ENCODE peak calls at places on chromosomes 1 and 21, in seven cellular contexts. One of them, this sample, is unnamed.

GRCh38 chr1:156075158-156075557 is 7.1 kb downstream of the MEX3A start:
- DNase-seq in mammary epithelial cell: no peak
- DNase-seq in dorsolateral prefrontal cortex: no peak
- DNase-seq in fibroblast of lung: no peak
- DNase-seq in neural crest cell: no peak
- DNase-seq in AG09319: no peak
- DNase-seq in prostate gland: no peak
- DNase-seq in this sample: no peak

GRCh38 chr1:25004355-25004754 is 74.3 kb upstream of the RUNX3 start:
- DNase-seq in mammary epithelial cell: no peak
- DNase-seq in dorsolateral prefrontal cortex: no peak
- DNase-seq in fibroblast of lung: no peak
- DNase-seq in neural crest cell: no peak
- DNase-seq in AG09319: no peak
- DNase-seq in prostate gland: no peak
- DNase-seq in this sample: no peak

GRCh38 chr1:240968864-240969263 is 356.9 kb upstream of the GREM2 start:
- DNase-seq in mammary epithelial cell: no peak
- DNase-seq in dorsolateral prefrontal cortex: no peak
- DNase-seq in fibroblast of lung: no peak
- DNase-seq in neural crest cell: no peak
- DNase-seq in AG09319: no peak
- DNase-seq in prostate gland: no peak
- DNase-seq in this sample: no peak

GRCh38 chr1:226631229-226632000 is 82.9 kb downstream of the STUM start:
- DNase-seq in mammary epithelial cell: no peak
- DNase-seq in dorsolateral prefrontal cortex: peak; percentile 8
- DNase-seq in fibroblast of lung: no peak
- DNase-seq in neural crest cell: no peak
- DNase-seq in AG09319: no peak
- DNase-seq in prostate gland: no peak
- DNase-seq in this sample: no peak

GRCh38 chr1:7942701-7943029 is 2.0 kb upstream of the TNFRSF9 start:
- DNase-seq in mammary epithelial cell: no peak
- DNase-seq in dorsolateral prefrontal cortex: no peak
- DNase-seq in fibroblast of lung: no peak
- DNase-seq in neural crest cell: no peak
- DNase-seq in AG09319: no peak
- DNase-seq in prostate gland: no peak
- DNase-seq in this sample: no peak

GRCh38 chr1:63322248-63322943 is at the start of gene FOXD3:
- DNase-seq in mammary epithelial cell: peak; percentile 25
- DNase-seq in dorsolateral prefrontal cortex: no peak
- DNase-seq in fibroblast of lung: peak; percentile 54
- DNase-seq in neural crest cell: peak; percentile 79
- DNase-seq in AG09319: no peak
- DNase-seq in prostate gland: peak; percentile 53
- DNase-seq in this sample: peak; percentile 72

GRCh38 chr1:111417755-111418154 is 9.8 kb downstream of the OVGP1 start:
- DNase-seq in mammary epithelial cell: no peak
- DNase-seq in dorsolateral prefrontal cortex: no peak
- DNase-seq in fibroblast of lung: peak; percentile 72
- DNase-seq in neural crest cell: no peak
- DNase-seq in AG09319: no peak
- DNase-seq in prostate gland: no peak
- DNase-seq in this sample: no peak

GRCh38 chr21:35281946-35282345 is 232.8 kb upstream of the RUNX1 start:
- DNase-seq in mammary epithelial cell: no peak
- DNase-seq in dorsolateral prefrontal cortex: no peak
- DNase-seq in fibroblast of lung: no peak
- DNase-seq in neural crest cell: no peak
- DNase-seq in AG09319: no peak
- DNase-seq in prostate gland: no peak
- DNase-seq in this sample: no peak

GRCh38 chr1:118266436-118266835 is 81.4 kb upstream of the SPAG17 start:
- DNase-seq in mammary epithelial cell: peak; percentile 0
- DNase-seq in dorsolateral prefrontal cortex: no peak
- DNase-seq in fibroblast of lung: no peak
- DNase-seq in neural crest cell: no peak
- DNase-seq in AG09319: no peak
- DNase-seq in prostate gland: no peak
- DNase-seq in this sample: no peak

GRCh38 chr1:27108588-27108987 is 46.3 kb downstream of the SLC9A1 start:
- DNase-seq in mammary epithelial cell: no peak
- DNase-seq in dorsolateral prefrontal cortex: no peak
- DNase-seq in fibroblast of lung: no peak
- DNase-seq in neural crest cell: no peak
- DNase-seq in AG09319: no peak
- DNase-seq in prostate gland: no peak
- DNase-seq in this sample: no peak

GRCh38 chr1:226593541-226593940 is 45.0 kb downstream of the STUM start:
- DNase-seq in mammary epithelial cell: no peak
- DNase-seq in dorsolateral prefrontal cortex: no peak
- DNase-seq in fibroblast of lung: no peak
- DNase-seq in neural crest cell: no peak
- DNase-seq in AG09319: no peak
- DNase-seq in prostate gland: no peak
- DNase-seq in this sample: no peak

DNA sequence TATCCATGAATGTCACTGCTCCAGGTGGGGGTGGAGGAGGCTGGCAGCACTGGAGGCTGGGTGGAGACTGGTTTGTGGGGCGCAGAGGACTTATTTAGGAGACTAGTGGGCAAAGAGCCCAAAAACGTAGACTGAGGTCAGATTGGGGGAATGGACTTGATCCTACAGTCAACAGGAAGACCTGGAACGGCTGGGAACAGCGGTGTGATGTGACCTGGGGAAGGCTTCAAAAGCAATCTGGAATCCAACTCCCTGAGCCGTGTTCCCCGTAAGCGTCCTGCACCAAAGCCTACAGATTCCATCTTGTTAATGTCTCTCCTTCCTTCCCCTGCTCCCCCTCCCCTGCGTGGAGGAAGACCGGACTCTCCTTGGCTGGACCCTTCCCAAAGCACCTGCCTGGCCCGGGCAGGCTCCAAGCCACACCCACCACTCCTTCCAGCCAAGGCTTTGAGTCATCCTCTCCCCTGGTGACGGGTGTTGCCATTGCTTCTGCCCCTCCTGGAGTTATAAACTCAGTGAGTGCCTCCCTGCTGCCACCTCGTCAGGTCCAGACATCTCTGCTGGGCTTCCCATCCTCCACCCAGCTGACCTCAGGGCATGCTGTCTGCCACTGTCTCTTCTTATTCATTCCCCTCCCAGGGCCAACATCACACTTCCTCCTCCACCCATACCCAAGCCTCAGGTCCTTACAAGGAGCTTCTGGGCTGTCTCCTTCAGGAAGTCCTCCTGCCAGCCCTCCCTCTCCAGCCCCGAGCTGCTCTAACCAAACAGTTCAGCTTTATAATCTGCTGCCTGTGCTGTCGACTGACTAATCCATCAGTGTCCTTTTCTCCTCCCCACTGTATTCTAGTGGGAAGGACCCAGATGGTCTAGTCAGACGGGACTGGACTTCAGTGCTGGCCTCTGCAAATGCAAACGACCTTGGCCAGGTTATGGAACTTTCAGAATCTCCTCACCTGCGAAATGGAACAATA is 1.6 kb upstream of the CLSTN1 start:
- DNase-seq in mammary epithelial cell: peak; percentile 99
- DNase-seq in dorsolateral prefrontal cortex: no peak
- DNase-seq in fibroblast of lung: peak; percentile 46
- DNase-seq in neural crest cell: no peak
- DNase-seq in AG09319: no peak
- DNase-seq in prostate gland: peak; percentile 93
- DNase-seq in this sample: no peak
- TF ChIP-seq CTCF in mammary epithelial cell: peak; percentile 3
- TF ChIP-seq CTCF in dorsolateral prefrontal cortex: no peak
- TF ChIP-seq CTCF in fibroblast of lung: no peak
- TF ChIP-seq CTCF in neural crest cell: no peak
- TF ChIP-seq CTCF in AG09319: no peak
- TF ChIP-seq CTCF in prostate gland: no peak
- TF ChIP-seq CTCF in this sample: no peak

GRCh38 chr1:214840366-214840765 is 237.4 kb downstream of the CENPF start:
- DNase-seq in mammary epithelial cell: no peak
- DNase-seq in dorsolateral prefrontal cortex: no peak
- DNase-seq in fibroblast of lung: peak; percentile 67
- DNase-seq in neural crest cell: no peak
- DNase-seq in AG09319: no peak
- DNase-seq in prostate gland: no peak
- DNase-seq in this sample: no peak

GRCh38 chr1:214844319-214844718 is 238.2 kb upstream of the KCNK2 start:
- DNase-seq in mammary epithelial cell: no peak
- DNase-seq in dorsolateral prefrontal cortex: no peak
- DNase-seq in fibroblast of lung: no peak
- DNase-seq in neural crest cell: no peak
- DNase-seq in AG09319: no peak
- DNase-seq in prostate gland: no peak
- DNase-seq in this sample: no peak

GRCh38 chr1:214846276-214846675 is 236.3 kb upstream of the KCNK2 start:
- DNase-seq in mammary epithelial cell: no peak
- DNase-seq in dorsolateral prefrontal cortex: no peak
- DNase-seq in fibroblast of lung: no peak
- DNase-seq in neural crest cell: no peak
- DNase-seq in AG09319: no peak
- DNase-seq in prostate gland: no peak
- DNase-seq in this sample: no peak

GRCh38 chr1:214842856-214843255 is 239.7 kb upstream of the KCNK2 start:
- DNase-seq in mammary epithelial cell: no peak
- DNase-seq in dorsolateral prefrontal cortex: no peak
- DNase-seq in fibroblast of lung: no peak
- DNase-seq in neural crest cell: no peak
- DNase-seq in AG09319: no peak
- DNase-seq in prostate gland: no peak
- DNase-seq in this sample: no peak

DNA sequence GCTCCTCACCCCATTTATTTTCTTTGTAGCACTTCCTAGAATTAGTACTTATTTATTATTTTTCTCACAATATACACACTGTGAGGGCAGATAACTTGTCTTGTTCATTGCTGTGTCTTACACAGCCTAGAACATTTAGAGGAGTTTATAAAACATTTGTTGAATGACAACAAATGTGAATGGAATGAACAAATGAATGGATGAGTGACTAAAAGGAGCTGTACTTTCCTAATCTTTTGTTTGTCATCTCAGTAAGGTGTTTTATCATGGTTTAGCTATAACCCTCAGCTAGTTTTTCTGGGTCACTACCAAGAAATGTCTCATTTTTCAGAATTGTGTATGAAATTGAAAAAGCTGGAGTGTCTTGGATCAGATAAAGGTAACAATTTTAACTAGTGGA is 239.3 kb upstream of the KCNK2 start:
- DNase-seq in mammary epithelial cell: peak; percentile 16
- DNase-seq in dorsolateral prefrontal cortex: no peak
- DNase-seq in fibroblast of lung: no peak
- DNase-seq in neural crest cell: no peak
- DNase-seq in AG09319: no peak
- DNase-seq in prostate gland: no peak
- DNase-seq in this sample: no peak
- TF ChIP-seq CTCF in mammary epithelial cell: no peak
- TF ChIP-seq CTCF in dorsolateral prefrontal cortex: no peak
- TF ChIP-seq CTCF in fibroblast of lung: no peak
- TF ChIP-seq CTCF in neural crest cell: no peak
- TF ChIP-seq CTCF in AG09319: no peak
- TF ChIP-seq CTCF in prostate gland: no peak
- TF ChIP-seq CTCF in this sample: no peak

DNA sequence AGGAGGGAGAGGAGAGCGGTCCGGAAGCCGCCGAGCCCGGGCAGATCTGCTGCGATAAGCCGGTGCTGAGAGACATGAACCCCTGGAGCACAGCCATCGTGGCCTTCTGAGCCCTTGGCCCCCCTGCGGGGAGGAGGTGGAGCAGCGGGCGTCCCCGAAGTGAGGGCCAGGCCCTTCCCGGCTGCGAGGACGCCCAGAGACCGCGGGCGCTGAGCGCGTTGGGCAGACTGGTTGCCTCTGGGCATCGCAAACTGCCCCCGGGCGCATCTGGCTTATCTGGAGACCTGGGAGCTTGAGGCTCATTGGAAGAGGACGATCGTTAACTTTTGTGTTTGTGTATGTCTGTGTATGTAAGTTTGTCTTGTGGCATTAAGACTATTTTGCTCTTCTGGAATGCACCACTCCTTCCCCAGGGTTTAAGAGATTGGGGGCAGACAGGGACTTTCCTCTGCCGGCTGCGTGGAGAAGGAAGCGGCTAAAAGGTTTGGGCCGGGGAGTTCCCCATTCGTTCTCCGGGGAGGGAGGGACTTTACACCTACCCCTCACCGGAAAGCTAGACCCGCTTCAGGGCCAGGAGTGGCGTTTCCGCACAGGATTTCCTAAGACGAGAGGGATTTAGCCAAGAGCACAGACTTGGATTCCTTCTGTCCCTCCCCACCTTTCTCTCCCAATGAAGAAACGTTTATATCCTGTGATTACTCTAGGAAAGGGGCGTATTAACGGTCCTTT is 1.4 kb downstream of the IER5 start:
- DNase-seq in mammary epithelial cell: peak; percentile 87
- DNase-seq in dorsolateral prefrontal cortex: peak; percentile 56
- DNase-seq in fibroblast of lung: peak; percentile 59
- DNase-seq in neural crest cell: peak; percentile 54
- DNase-seq in AG09319: no peak
- DNase-seq in prostate gland: peak; percentile 71
- DNase-seq in this sample: peak; percentile 68
- TF ChIP-seq CTCF in mammary epithelial cell: no peak
- TF ChIP-seq CTCF in dorsolateral prefrontal cortex: no peak
- TF ChIP-seq CTCF in fibroblast of lung: no peak
- TF ChIP-seq CTCF in neural crest cell: peak; percentile 11
- TF ChIP-seq CTCF in AG09319: no peak
- TF ChIP-seq CTCF in prostate gland: no peak
- TF ChIP-seq CTCF in this sample: no peak

DNA sequence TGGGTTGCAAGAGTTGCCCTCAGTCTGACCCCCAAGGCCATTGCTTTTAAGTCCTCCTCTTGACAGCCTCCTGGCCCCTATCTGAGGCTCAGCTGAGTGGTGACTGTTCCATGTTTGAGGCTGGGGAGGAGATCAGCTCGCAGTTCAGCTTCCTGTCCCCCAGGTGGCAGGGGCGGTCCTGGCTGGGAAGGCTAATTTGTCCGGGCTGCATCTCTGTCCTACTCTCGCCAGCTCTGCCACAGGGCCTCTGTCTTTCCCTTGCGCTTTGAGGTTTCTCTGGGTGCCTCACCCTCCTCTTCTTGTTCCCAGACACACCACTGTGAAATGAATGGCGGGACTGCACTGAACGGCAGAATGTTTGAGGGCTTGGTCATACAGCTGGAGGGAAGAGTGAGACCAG is 157.3 kb downstream of the KCNJ6 start:
- DNase-seq in mammary epithelial cell: peak; percentile 37
- DNase-seq in dorsolateral prefrontal cortex: no peak
- DNase-seq in fibroblast of lung: peak; percentile 59
- DNase-seq in neural crest cell: peak; percentile 52
- DNase-seq in AG09319: peak; percentile 8
- DNase-seq in prostate gland: peak; percentile 28
- DNase-seq in this sample: peak; percentile 41
- TF ChIP-seq CTCF in mammary epithelial cell: peak; percentile 72
- TF ChIP-seq CTCF in dorsolateral prefrontal cortex: no peak
- TF ChIP-seq CTCF in fibroblast of lung: peak; percentile 79
- TF ChIP-seq CTCF in neural crest cell: peak; percentile 72
- TF ChIP-seq CTCF in AG09319: peak; percentile 75
- TF ChIP-seq CTCF in prostate gland: no peak
- TF ChIP-seq CTCF in this sample: peak; percentile 17

GRCh38 chr1:157721985-157722384 is 21.4 kb upstream of the FCRL3 start:
- DNase-seq in mammary epithelial cell: no peak
- DNase-seq in dorsolateral prefrontal cortex: no peak
- DNase-seq in fibroblast of lung: no peak
- DNase-seq in neural crest cell: no peak
- DNase-seq in AG09319: no peak
- DNase-seq in prostate gland: no peak
- DNase-seq in this sample: no peak
- TF ChIP-seq CTCF in mammary epithelial cell: no peak
- TF ChIP-seq CTCF in dorsolateral prefrontal cortex: no peak
- TF ChIP-seq CTCF in fibroblast of lung: no peak
- TF ChIP-seq CTCF in neural crest cell: no peak
- TF ChIP-seq CTCF in AG09319: no peak
- TF ChIP-seq CTCF in prostate gland: no peak
- TF ChIP-seq CTCF in this sample: no peak